ENCODE peak calls at places on chromosomes 13 and 19, in four cellular contexts. One of them, this sample, is unnamed.

GRCh38 chr19:43506629-43507028 is 2.1 kb upstream of the PHLDB3 start:
- DNase-seq in psoas muscle: no peak
- DNase-seq in keratinocyte: no peak
- DNase-seq in thoracic aorta: no peak
- DNase-seq in this sample: no peak

GRCh38 chr13:59677966-59678814 is 485.5 kb downstream of the DIAPH3 start:
- DNase-seq in psoas muscle: no peak
- DNase-seq in keratinocyte: peak; percentile 5
- DNase-seq in thoracic aorta: no peak
- DNase-seq in this sample: peak; percentile 71

GRCh38 chr13:74424455-74424854 is 290.3 kb upstream of the KLF12 start:
- DNase-seq in psoas muscle: no peak
- DNase-seq in keratinocyte: no peak
- DNase-seq in thoracic aorta: no peak
- DNase-seq in this sample: no peak

GRCh38 chr13:36282818-36283432 is 14.7 kb downstream of the CCDC169 start:
- DNase-seq in psoas muscle: no peak
- DNase-seq in keratinocyte: peak; percentile 9
- DNase-seq in thoracic aorta: no peak
- DNase-seq in this sample: peak; percentile 54

GRCh38 chr13:91368676-91369425 is 21.4 kb downstream of the MIR17HG start:
- DNase-seq in psoas muscle: no peak
- DNase-seq in keratinocyte: no peak
- DNase-seq in thoracic aorta: no peak
- DNase-seq in this sample: peak; percentile 47

GRCh38 chr19:13579388-13580060 is 73.2 kb upstream of the CACNA1A start:
- DNase-seq in psoas muscle: no peak
- DNase-seq in keratinocyte: no peak
- DNase-seq in thoracic aorta: no peak
- DNase-seq in this sample: peak; percentile 7

GRCh38 chr19:15358918-15359317 is 20.7 kb downstream of the AKAP8 start:
- DNase-seq in psoas muscle: no peak
- DNase-seq in keratinocyte: no peak
- DNase-seq in thoracic aorta: no peak
- DNase-seq in this sample: no peak

GRCh38 chr19:12365372-12366162 is at the start of gene ZNF442:
- DNase-seq in psoas muscle: peak; percentile 98
- DNase-seq in keratinocyte: peak; percentile 55
- DNase-seq in thoracic aorta: peak; percentile 93
- DNase-seq in this sample: peak; percentile 96

GRCh38 chr19:1453525-1454371 is 3.8 kb downstream of the APC2 start:
- DNase-seq in psoas muscle: peak; percentile 61
- DNase-seq in keratinocyte: no peak
- DNase-seq in thoracic aorta: no peak
- DNase-seq in this sample: no peak

GRCh38 chr13:107211073-107211472 is 643.1 kb upstream of the ARGLU1 start:
- DNase-seq in psoas muscle: peak; percentile 65
- DNase-seq in keratinocyte: peak; percentile 30
- DNase-seq in thoracic aorta: peak; percentile 22
- DNase-seq in this sample: peak; percentile 92

GRCh38 chr19:5718032-5718578 is 1.8 kb downstream of the LONP1 start:
- DNase-seq in psoas muscle: no peak
- DNase-seq in keratinocyte: no peak
- DNase-seq in thoracic aorta: no peak
- DNase-seq in this sample: peak; percentile 27

GRCh38 chr19:5719961-5720790 is at the start of the genes CATSPERD and LONP1:
- DNase-seq in psoas muscle: peak; percentile 99
- DNase-seq in keratinocyte: peak; percentile 84
- DNase-seq in thoracic aorta: peak; percentile 93
- DNase-seq in this sample: peak; percentile 99

GRCh38 chr19:5719274-5719960 is 529 bp downstream of the LONP1 start:
- DNase-seq in psoas muscle: no peak
- DNase-seq in keratinocyte: no peak
- DNase-seq in thoracic aorta: no peak
- DNase-seq in this sample: no peak

GRCh38 chr19:5717215-5717614 is 2.7 kb downstream of the LONP1 start:
- DNase-seq in psoas muscle: no peak
- DNase-seq in keratinocyte: no peak
- DNase-seq in thoracic aorta: no peak
- DNase-seq in this sample: no peak

DNA sequence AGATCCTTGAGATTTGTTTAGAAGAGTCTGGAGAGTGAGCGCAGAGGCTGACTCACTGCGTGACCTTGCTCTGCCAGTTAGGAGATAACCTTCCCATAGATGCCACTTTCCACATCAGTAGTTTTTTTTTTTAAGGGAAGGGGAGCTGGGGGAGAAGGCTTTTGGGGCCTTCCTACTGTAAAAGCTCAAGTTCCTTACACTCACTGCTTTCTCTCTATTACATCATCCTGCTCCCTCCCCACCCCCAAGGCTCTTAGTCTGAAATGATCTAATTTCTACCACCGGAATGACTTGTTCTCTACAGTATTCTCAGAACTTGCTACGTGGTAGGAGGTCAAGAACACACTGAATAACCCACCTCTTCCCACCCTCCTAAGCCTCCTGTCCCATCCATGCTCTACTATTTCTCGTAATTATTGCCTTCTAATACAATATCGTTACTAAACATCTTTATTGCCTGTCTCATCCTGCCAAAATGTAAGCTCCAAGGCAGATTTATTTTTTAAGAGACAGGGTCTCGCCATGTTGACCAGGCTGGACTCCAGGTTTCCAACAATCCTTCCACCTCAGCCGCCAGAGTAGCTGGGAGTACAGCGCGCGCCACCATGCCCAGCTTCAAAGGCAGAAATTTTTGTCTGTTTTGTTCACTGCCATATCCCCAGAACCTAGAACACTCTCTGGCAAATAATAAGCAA is 1.2 kb downstream of the LONP1 start:
- DNase-seq in psoas muscle: no peak
- DNase-seq in keratinocyte: peak; percentile 50
- DNase-seq in thoracic aorta: no peak
- DNase-seq in this sample: peak; percentile 89
- H3K4me3 ChIP-seq in psoas muscle: peak overlapping the region; percentile 95
- H3K4me3 ChIP-seq in keratinocyte: peak overlapping the region; percentile 93
- H3K4me3 ChIP-seq in thoracic aorta: peak overlapping the region; percentile 89
- H3K4me3 ChIP-seq in this sample: peak overlapping the region; percentile 98

DNA sequence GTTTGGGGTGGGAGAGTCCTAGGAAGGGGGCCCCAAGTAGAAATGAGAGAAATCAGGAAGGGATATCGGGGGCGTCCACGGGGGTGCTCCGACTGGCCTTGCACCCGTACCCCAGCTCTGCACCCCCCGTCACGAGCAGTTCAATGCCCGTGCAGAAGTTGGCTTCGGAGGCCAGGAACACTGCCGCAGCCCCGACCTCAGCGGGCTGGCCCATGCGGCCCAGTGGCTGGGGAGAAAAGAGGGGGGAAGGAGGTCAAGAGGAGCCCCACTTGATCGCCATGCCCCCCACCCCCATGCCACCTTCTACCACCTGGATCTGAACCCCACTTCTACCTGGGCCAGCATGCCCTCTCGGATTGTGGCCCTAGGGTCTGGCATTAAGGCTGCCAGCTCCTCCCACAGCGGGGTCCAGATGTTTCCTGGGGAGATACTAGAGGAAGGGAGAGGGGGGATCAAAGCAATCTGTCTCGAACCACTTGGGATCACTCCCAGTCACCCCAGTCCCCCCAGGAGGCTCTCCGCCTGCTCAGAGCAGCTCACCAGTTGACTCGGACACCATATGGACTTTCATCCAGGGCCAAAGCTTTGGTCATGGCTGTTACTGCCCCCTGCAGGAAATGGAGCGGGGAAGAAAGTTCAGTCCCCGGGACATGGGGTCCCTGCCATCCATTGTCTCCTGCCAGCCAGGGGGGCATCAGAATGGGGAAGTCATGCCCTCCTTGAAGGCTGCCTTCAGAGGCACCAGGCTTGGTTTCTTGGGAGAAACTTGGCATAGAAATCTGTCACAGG is 2.5 kb upstream of the BCAT2 start:
- DNase-seq in psoas muscle: peak; percentile 49
- DNase-seq in keratinocyte: no peak
- DNase-seq in thoracic aorta: no peak
- DNase-seq in this sample: no peak
- TF ChIP-seq CTCF in psoas muscle: no peak
- TF ChIP-seq CTCF in keratinocyte: no peak
- TF ChIP-seq CTCF in thoracic aorta: peak; percentile 8
- TF ChIP-seq CTCF in this sample: no peak

GRCh38 chr19:39308531-39309304 is 11.9 kb downstream of the LRFN1 start:
- DNase-seq in psoas muscle: no peak
- DNase-seq in keratinocyte: no peak
- DNase-seq in thoracic aorta: no peak
- DNase-seq in this sample: no peak

GRCh38 chr19:39307822-39308530 is 11.8 kb downstream of the IFNL1 start:
- DNase-seq in psoas muscle: no peak
- DNase-seq in keratinocyte: no peak
- DNase-seq in thoracic aorta: no peak
- DNase-seq in this sample: no peak

GRCh38 chr19:39304701-39305571 is 8.7 kb downstream of the IFNL1 start:
- DNase-seq in psoas muscle: no peak
- DNase-seq in keratinocyte: no peak
- DNase-seq in thoracic aorta: no peak
- DNase-seq in this sample: no peak

GRCh38 chr19:39306075-39306474 is 9.9 kb downstream of the IFNL1 start:
- DNase-seq in psoas muscle: no peak
- DNase-seq in keratinocyte: no peak
- DNase-seq in thoracic aorta: no peak
- DNase-seq in this sample: no peak

DNA sequence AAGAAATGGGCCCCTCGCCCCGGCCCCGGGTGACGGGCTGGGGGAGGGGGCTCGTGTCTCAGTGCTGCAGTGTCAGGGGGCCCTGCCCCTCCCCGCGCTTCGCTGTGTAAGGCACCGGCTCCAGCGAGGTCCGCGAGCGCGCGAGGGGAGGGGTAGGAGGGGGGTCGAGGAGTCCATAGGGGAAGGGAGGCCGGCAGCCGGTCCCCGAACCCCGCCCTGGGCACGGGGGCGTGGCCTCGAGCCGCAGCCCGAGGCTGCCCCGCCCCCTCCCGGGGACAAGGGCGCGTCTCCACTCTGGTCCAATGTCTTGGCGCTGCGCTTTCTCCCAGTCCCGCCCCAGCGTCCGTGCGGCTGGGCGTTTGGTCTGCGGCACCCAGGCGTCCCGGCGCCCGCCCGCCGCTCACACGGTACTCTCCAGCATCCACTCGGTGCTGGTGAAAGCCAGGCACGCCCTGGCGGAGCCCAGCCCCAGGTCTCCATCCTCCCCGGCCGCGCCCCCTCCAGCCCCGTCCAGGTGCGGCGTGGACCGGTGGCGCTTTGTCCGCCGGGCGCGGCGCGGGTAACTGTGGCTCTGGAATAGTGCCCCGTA is 11.1 kb downstream of the IFNL1 start:
- DNase-seq in psoas muscle: no peak
- DNase-seq in keratinocyte: no peak
- DNase-seq in thoracic aorta: no peak
- DNase-seq in this sample: no peak
- H3K4me3 ChIP-seq in psoas muscle: peak overlapping the region; percentile 42
- H3K4me3 ChIP-seq in keratinocyte: peak overlapping the region; percentile 4
- H3K4me3 ChIP-seq in thoracic aorta: no peak overlapping the region
- H3K4me3 ChIP-seq in this sample: no peak overlapping the region

GRCh38 chr13:52399037-52399436 is 6.9 kb downstream of the THSD1 start:
- DNase-seq in psoas muscle: no peak
- DNase-seq in keratinocyte: no peak
- DNase-seq in thoracic aorta: no peak
- DNase-seq in this sample: no peak

GRCh38 chr13:52395704-52396103 is 10.3 kb downstream of the THSD1 start:
- DNase-seq in psoas muscle: peak; percentile 46
- DNase-seq in keratinocyte: no peak
- DNase-seq in thoracic aorta: no peak
- DNase-seq in this sample: no peak

GRCh38 chr13:52405369-52405766 is 604 bp downstream of the THSD1 start:
- DNase-seq in psoas muscle: peak; percentile 50
- DNase-seq in keratinocyte: no peak
- DNase-seq in thoracic aorta: no peak
- DNase-seq in this sample: no peak

GRCh38 chr13:52393572-52394357 is 12.2 kb downstream of the THSD1 start:
- DNase-seq in psoas muscle: no peak
- DNase-seq in keratinocyte: no peak
- DNase-seq in thoracic aorta: no peak
- DNase-seq in this sample: no peak

DNA sequence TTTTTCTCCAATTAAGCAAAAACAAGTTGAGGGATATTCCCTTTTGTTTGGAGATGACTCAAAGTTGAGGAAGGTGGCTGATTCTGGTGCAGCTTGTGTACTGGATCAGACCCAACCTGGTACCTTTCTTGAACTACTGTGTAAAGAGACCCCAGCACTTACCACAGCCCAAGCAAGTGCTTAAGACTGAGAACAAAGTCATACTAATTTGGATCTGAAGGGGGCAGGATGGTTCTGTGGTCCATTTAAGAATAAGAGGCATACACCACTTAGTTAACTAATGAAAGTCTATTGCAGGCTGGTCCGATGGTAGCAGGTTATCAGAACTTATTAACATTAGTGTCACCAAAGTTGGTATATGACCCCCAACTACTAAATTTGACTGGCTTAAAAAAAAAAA is 6.3 kb downstream of the THSD1 start:
- DNase-seq in psoas muscle: no peak
- DNase-seq in keratinocyte: no peak
- DNase-seq in thoracic aorta: no peak
- DNase-seq in this sample: no peak
- TF ChIP-seq CTCF in psoas muscle: no peak
- TF ChIP-seq CTCF in keratinocyte: peak; percentile 7
- TF ChIP-seq CTCF in thoracic aorta: no peak
- TF ChIP-seq CTCF in this sample: no peak

GRCh38 chr19:50500060-50500752 is 10.8 kb downstream of the JOSD2 start:
- DNase-seq in psoas muscle: peak; percentile 92
- DNase-seq in keratinocyte: no peak
- DNase-seq in thoracic aorta: no peak
- DNase-seq in this sample: no peak
- H3K4me3 ChIP-seq in psoas muscle: peak overlapping the region; percentile 68
- H3K4me3 ChIP-seq in keratinocyte: no peak overlapping the region
- H3K4me3 ChIP-seq in thoracic aorta: no peak overlapping the region
- H3K4me3 ChIP-seq in this sample: no peak overlapping the region

DNA sequence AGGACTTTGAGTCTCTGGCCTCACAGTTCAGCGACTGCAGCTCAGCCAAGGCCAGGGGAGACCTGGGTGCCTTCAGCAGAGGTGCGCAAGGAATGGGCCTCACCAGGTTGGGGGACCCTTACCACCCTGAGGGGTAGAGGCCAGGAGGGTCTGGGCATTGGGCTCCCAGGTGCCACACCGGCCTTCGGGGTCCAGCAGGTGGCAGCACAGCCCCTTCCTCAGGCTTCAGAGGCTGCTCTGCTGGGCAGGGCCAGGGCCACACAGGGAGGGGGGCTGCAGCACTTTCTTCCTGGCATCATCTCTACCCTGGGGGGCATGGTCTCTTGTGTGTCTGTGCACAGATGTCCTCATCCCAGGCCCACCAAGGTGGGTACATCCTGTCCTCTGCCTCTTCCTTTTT is 12.9 kb downstream of the PIN1 start:
- DNase-seq in psoas muscle: no peak
- DNase-seq in keratinocyte: no peak
- DNase-seq in thoracic aorta: no peak
- DNase-seq in this sample: no peak
- TF ChIP-seq CTCF in psoas muscle: no peak
- TF ChIP-seq CTCF in keratinocyte: peak; percentile 70
- TF ChIP-seq CTCF in thoracic aorta: no peak
- TF ChIP-seq CTCF in this sample: peak; percentile 45

DNA sequence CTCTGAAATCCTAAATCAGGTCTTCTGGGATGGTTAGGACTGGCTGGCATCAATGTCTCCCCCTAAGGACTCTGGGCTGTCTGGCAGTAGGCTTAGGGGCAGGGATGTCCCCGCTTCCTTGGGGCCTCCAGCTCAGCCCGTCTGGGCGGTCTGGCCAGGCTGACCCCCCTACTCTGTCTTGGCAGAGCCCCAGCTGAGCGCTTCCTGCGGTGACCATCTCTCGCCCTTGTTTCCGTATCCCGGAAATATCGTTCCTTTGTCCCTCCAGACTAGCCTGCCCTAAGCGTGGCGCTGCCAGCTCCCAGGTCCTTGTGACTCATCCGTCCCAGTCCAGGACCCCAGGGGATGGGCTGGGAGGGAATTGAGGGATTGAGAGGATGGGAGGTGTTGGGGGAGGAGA is 11.3 kb downstream of the GTPBP3 start:
- DNase-seq in psoas muscle: peak; percentile 85
- DNase-seq in keratinocyte: no peak
- DNase-seq in thoracic aorta: peak; percentile 51
- DNase-seq in this sample: peak; percentile 78
- H3K4me3 ChIP-seq in psoas muscle: no peak overlapping the region
- H3K4me3 ChIP-seq in keratinocyte: no peak overlapping the region
- H3K4me3 ChIP-seq in thoracic aorta: peak overlapping the region; percentile 56
- H3K4me3 ChIP-seq in this sample: no peak overlapping the region

This sample was measured in astrocyte of the spinal cord.